ENCODE peak calls at places on chromosomes 11 and 22, in nine cellular contexts. V is HEK293T; L is fibroblast of the aortic adventitia; T is astrocyte of the spinal cord; J is activated CD4-positive, alpha-beta T cell treated with anti-CD3 and anti-CD28 coated beads, Interleukin-2, amount 10 ng/mL, durations not matched to agents 24 days and 14 days; Y is brain microvascular endothelial cell; M is cerebellum; G is activated naive CD4-positive, alpha-beta T cell; Z is RPMI7951. Q is an unnamed sample.

GRCh38 chr11:74474316-74474715 is 7.0 kb upstream of the KCNE3 start:
- DNase-seq in V (no peak), L (no peak), T (no peak), J (no peak), Y (no peak), M (no peak), G (no peak), Z (no peak), Q (no peak)

GRCh38 chr11:61973603-61974162 is 6.2 kb upstream of the FTH1 start:
- DNase-seq in V (no peak), L (peak), T (no peak), J (peak), Y (no peak), M (no peak), G (no peak), Z (no peak), Q (no peak)

GRCh38 chr11:3092603-3093141 is 35.4 kb upstream of the CARS1 start:
- DNase-seq in V (no peak), L (no peak), T (no peak), J (no peak), Y (no peak), M (no peak), G (no peak), Z (no peak), Q (no peak)

GRCh38 chr22:48943567-48944432 is 883.9 kb downstream of the BRD1 start:
- DNase-seq in V (peak), L (no peak), T (no peak), J (peak), Y (no peak), M (peak), G (no peak), Z (no peak), Q (no peak)

GRCh38 chr11:125916683-125917337 is 12.5 kb downstream of the DDX25 start:
- DNase-seq in V (no peak), L (no peak), T (no peak), J (no peak), Y (no peak), M (no peak), G (no peak), Z (no peak), Q (no peak)

GRCh38 chr22:37411655-37412054 is 15.6 kb downstream of the ELFN2 start:
- DNase-seq in V (no peak), L (no peak), T (no peak), J (no peak), Y (no peak), M (no peak), G (no peak), Z (no peak), Q (no peak)

GRCh38 chr11:95245038-95245437 is 14.0 kb upstream of the SESN3 start:
- DNase-seq in V (no peak), L (peak), T (peak), J (peak), Y (peak), M (no peak), G (no peak), Z (peak), Q (no peak)

GRCh38 chr11:86669424-86669823 is 3.0 kb downstream of the ME3 start:
- DNase-seq in V (no peak), L (no peak), T (no peak), J (peak), Y (no peak), M (no peak), G (no peak), Z (no peak), Q (no peak)

GRCh38 chr11:102604875-102605274 is 20.3 kb downstream of the MMP20 start:
- DNase-seq in V (no peak), L (no peak), T (no peak), J (no peak), Y (no peak), M (no peak), G (no peak), Z (peak), Q (no peak)

GRCh38 chr22:44906999-44907644 is 102.7 kb downstream of the PHF21B start:
- DNase-seq in V (no peak), L (no peak), T (no peak), J (no peak), Y (no peak), M (no peak), G (no peak), Z (no peak), Q (no peak)

GRCh38 chr11:103367650-103368049 is 258.4 kb downstream of the DYNC2H1 start:
- DNase-seq in V (no peak), L (peak), T (no peak), J (no peak), Y (no peak), M (no peak), G (no peak), Z (no peak), Q (no peak)

GRCh38 chr11:131584694-131585592 is 214.5 kb downstream of the NTM start:
- DNase-seq in V (peak), L (no peak), T (no peak), J (peak), Y (no peak), M (peak), G (no peak), Z (no peak), Q (no peak)

GRCh38 chr11:79493555-79494171 is 52.8 kb upstream of the TENM4 start:
- DNase-seq in V (peak), L (peak), T (peak), J (peak), Y (peak), M (peak), G (no peak), Z (peak), Q (no peak)

GRCh38 chr11:30504468-30504867 is 81.7 kb downstream of the MPPED2 start:
- DNase-seq in V (no peak), L (no peak), T (no peak), J (no peak), Y (no peak), M (no peak), G (no peak), Z (no peak), Q (no peak)

GRCh38 chr11:12088047-12088481 is 22.3 kb upstream of the MICAL2 start:
- DNase-seq in V (no peak), L (peak), T (peak), J (peak), Y (peak), M (no peak), G (no peak), Z (peak), Q (no peak)

GRCh38 chr11:45982656-45983470 is 60.4 kb downstream of the LARGE2 start:
- DNase-seq in V (peak), L (peak), T (peak), J (no peak), Y (peak), M (peak), G (no peak), Z (peak), Q (no peak)

GRCh38 chr11:47593934-47594855 is at the start of gene C1QTNF4:
- DNase-seq in V (peak), L (no peak), T (no peak), J (no peak), Y (no peak), M (peak), G (no peak), Z (no peak), Q (no peak)

GRCh38 chr11:69887841-69888670 is 68.8 kb upstream of the FGF3 start:
- DNase-seq in V (no peak), L (no peak), T (no peak), J (no peak), Y (no peak), M (no peak), G (no peak), Z (no peak), Q (no peak)

GRCh38 chr22:27504360-27504759 is 297.2 kb downstream of the MN1 start:
- DNase-seq in V (no peak), L (no peak), T (no peak), J (no peak), Y (no peak), M (no peak), G (no peak), Z (no peak), Q (no peak)

GRCh38 chr11:16013649-16014275 is 342.6 kb downstream of the SOX6 start:
- DNase-seq in V (peak), L (peak), T (peak), J (no peak), Y (no peak), M (no peak), G (no peak), Z (no peak), Q (no peak)

GRCh38 chr11:65806972-65807371 is 20.1 kb downstream of the OVOL1 start:
- DNase-seq in V (no peak), L (no peak), T (no peak), J (no peak), Y (no peak), M (no peak), G (no peak), Z (no peak), Q (no peak)

GRCh38 chr11:27209562-27210005 is 153.4 kb downstream of the CCDC34 start:
- DNase-seq in V (peak), L (peak), T (peak), J (no peak), Y (peak), M (no peak), G (no peak), Z (peak), Q (no peak)

GRCh38 chr11:34075178-34075820 is 23.8 kb downstream of the CAPRIN1 start:
- DNase-seq in V (no peak), L (peak), T (peak), J (no peak), Y (peak), M (no peak), G (no peak), Z (peak), Q (no peak)

GRCh38 chr11:121889168-121889567 is 226.8 kb downstream of the BLID start:
- DNase-seq in V (no peak), L (peak), T (no peak), J (no peak), Y (no peak), M (no peak), G (no peak), Z (peak), Q (no peak)

GRCh38 chr22:40651057-40651456 is 14.5 kb upstream of the MRTFA start:
- DNase-seq in V (no peak), L (no peak), T (no peak), J (no peak), Y (no peak), M (no peak), G (no peak), Z (no peak), Q (no peak)

Q was measured in SIG-M5.